ENCODE peak calls at places on chromosomes 4 and X, in six cellular contexts. D is H1, O is K562, I is HepG2, V is SK-N-SH, M is GM12878. F is an unnamed sample.

GRCh38 chr4:74197123-74197522 is 39.2 kb downstream of the MTHFD2L start:
- DNase-seq in O (no peak), V (no peak), I (no peak), M (peak), D (no peak), F (no peak)

GRCh38 chrX:12819231-12819630 is 28.0 kb downstream of the PRPS2 start:
- DNase-seq in M (no peak), I (no peak), D (no peak), O (no peak), V (no peak), F (no peak)

GRCh38 chr4:14375816-14376215 is 626.5 kb upstream of the CPEB2 start:
- DNase-seq in M (no peak), D (no peak), O (no peak), I (no peak), V (no peak), F (no peak)

GRCh38 chr4:171588146-171588545 is 225.1 kb upstream of the GALNTL6 start:
- DNase-seq in V (no peak), D (no peak), M (no peak), I (no peak), O (no peak), F (no peak)

GRCh38 chr4:169219440-169219839 is 51.3 kb downstream of the SH3RF1 start:
- DNase-seq in O (no peak), V (no peak), D (no peak), M (no peak), I (no peak), F (no peak)

GRCh38 chr4:70705856-70706461 is 15.8 kb upstream of the RUFY3 start:
- DNase-seq in I (no peak), M (no peak), D (no peak), O (no peak), V (no peak), F (no peak)

GRCh38 chr4:117545042-117545441 is 459.7 kb upstream of the TRAM1L1 start:
- DNase-seq in I (no peak), M (no peak), D (no peak), V (no peak), O (no peak), F (no peak)

GRCh38 chrX:24395775-24396174 is 35.3 kb downstream of the SUPT20HL1 start:
- DNase-seq in I (peak), V (peak), M (peak), O (peak), D (no peak), F (peak)

GRCh38 chrX:64229145-64229544 is 1.3 kb downstream of the ASB12 start:
- DNase-seq in O (no peak), I (no peak), D (no peak), M (no peak), V (no peak), F (no peak)

GRCh38 chr4:52946811-52947210 is 84.7 kb downstream of the RASL11B start:
- DNase-seq in V (no peak), M (no peak), D (no peak), O (no peak), I (no peak), F (no peak)

GRCh38 chrX:42366181-42366580 is 411.8 kb downstream of the PPP1R2C start:
- DNase-seq in V (no peak), O (no peak), I (no peak), D (no peak), M (no peak), F (no peak)

GRCh38 chr4:149752729-149753128 is 62.9 kb downstream of the IQCM start:
- DNase-seq in O (no peak), D (no peak), I (no peak), V (no peak), M (no peak), F (no peak)

GRCh38 chrX:115957862-115958490 is 212.6 kb upstream of the AGTR2 start:
- DNase-seq in D (no peak), M (no peak), O (no peak), V (peak), I (peak), F (no peak)

GRCh38 chr4:15778191-15778741 is at the start of gene CD38:
- DNase-seq in D (peak), M (peak), V (peak), I (no peak), O (no peak), F (peak)

GRCh38 chr4:141329174-141329569 is 108.5 kb downstream of the ZNF330 start:
- DNase-seq in O (no peak), M (no peak), I (no peak), D (no peak), V (no peak), F (peak)

GRCh38 chrX:124388562-124388961 is 42.2 kb downstream of the SH2D1A start:
- DNase-seq in D (peak), V (peak), O (peak), M (no peak), I (peak), F (no peak)

GRCh38 chrX:84046403-84046984 is 141.5 kb downstream of the RPS6KA6 start:
- DNase-seq in M (no peak), O (peak), I (peak), D (peak), V (peak), F (peak)

GRCh38 chrX:107726809-107727534 is 48.6 kb downstream of the TSC22D3 start:
- DNase-seq in M (no peak), O (no peak), I (peak), V (no peak), D (no peak), F (no peak)

GRCh38 chrX:10744011-10744410 is 123.6 kb upstream of the MID1 start:
- DNase-seq in M (no peak), O (no peak), I (no peak), D (no peak), V (peak), F (no peak)

GRCh38 chr4:152256996-152257395 is 278.9 kb downstream of the FBXW7 start:
- DNase-seq in D (no peak), I (no peak), M (no peak), O (no peak), V (no peak), F (no peak)

GRCh38 chrX:75115707-75116413 is 40.2 kb downstream of the ABCB7 start:
- DNase-seq in V (no peak), O (no peak), M (no peak), I (no peak), D (no peak), F (no peak)

GRCh38 chr4:26557164-26557563 is 26.7 kb upstream of the TBC1D19 start:
- DNase-seq in I (no peak), O (no peak), D (no peak), V (peak), M (no peak), F (no peak)

GRCh38 chrX:50436797-50437196 is 33.8 kb downstream of the DGKK start:
- DNase-seq in V (no peak), I (no peak), D (no peak), M (no peak), O (no peak), F (no peak)

GRCh38 chr4:6557856-6558255 is 17.1 kb upstream of the MAN2B2 start:
- DNase-seq in D (no peak), M (no peak), O (no peak), V (no peak), I (no peak), F (no peak)

GRCh38 chrX:41085883-41086626 is 810 bp downstream of the USP9X start:
- DNase-seq in V (peak), O (peak), M (no peak), I (peak), D (peak), F (no peak)

GRCh38 chr4:41883988-41884737 is 51.1 kb upstream of the TMEM33 start:
- DNase-seq in O (no peak), D (no peak), V (peak), M (no peak), I (peak), F (no peak)

GRCh38 chr4:8647094-8647570 is 54.6 kb downstream of the CPZ start:
- DNase-seq in O (no peak), M (no peak), I (no peak), D (no peak), V (no peak), F (no peak)

GRCh38 chrX:143894938-143895337 is 11.1 kb downstream of the UBE2NL start:
- DNase-seq in D (no peak), I (no peak), V (no peak), M (no peak), O (no peak), F (no peak)

GRCh38 chr4:146398896-146399443 is 122.8 kb downstream of the SLC10A7 start:
- DNase-seq in O (no peak), M (no peak), I (no peak), D (no peak), V (peak), F (no peak)

GRCh38 chr4:47195706-47196105 is 164.3 kb downstream of the GABRB1 start:
- DNase-seq in M (no peak), O (no peak), V (no peak), D (no peak), I (no peak), F (no peak)

GRCh38 chr4:54930226-54930625 is 195.2 kb downstream of the KDR start:
- DNase-seq in I (no peak), M (no peak), V (no peak), O (no peak), D (no peak), F (no peak)
- TF ChIP-seq GABPA in I (no peak), M (no peak), V (no peak), O (no peak), D (no peak), F (no peak)

DNA sequence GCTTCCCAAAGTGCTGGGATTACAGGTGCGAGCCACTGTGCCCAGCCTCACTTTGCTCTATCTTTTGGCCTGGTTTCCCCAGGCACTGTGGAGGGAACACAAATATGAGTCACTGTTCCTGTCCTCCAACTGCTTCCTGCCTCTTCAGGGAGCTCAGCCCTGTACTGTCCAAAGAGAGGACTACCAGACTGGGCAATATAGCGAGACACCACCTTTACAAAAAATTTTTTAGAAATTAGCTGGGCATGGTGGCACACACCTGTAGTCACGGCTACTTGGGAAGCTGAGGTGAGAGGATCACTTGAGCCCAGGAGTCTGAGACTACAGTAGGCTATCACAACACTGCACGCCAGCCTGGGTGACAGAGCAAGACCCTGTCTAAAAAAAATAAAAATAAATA is 16.9 kb upstream of the WAS start:
- DNase-seq in M (no peak), D (no peak), O (no peak), V (no peak), I (no peak), F (no peak)
- TF ChIP-seq GABPA in M (no peak), D (no peak), O (no peak), V (no peak), I (no peak), F (no peak)

DNA sequence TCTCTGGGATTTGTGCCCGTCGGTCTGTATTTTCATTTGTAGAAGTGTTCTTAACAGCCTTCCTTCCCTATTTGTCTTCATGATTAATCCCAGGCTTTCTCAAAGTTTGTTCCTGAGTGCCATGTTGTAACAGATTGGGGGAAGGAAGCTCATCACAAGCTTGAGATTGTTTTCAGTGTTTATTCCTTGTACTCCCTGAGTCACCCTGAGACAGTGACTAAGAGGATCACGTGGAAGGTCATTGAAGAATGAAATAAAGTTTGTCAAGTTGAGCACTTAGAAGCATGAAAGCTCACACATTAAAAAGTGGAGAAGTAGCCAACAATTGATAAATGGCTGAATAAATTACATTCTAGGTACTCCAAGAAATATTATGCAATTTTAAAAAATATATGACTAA is 153.5 kb upstream of the FAM241A start:
- DNase-seq in D (no peak), M (peak), I (no peak), V (no peak), O (no peak), F (no peak)
- TF ChIP-seq GABPA in D (no peak), M (no peak), I (no peak), V (no peak), O (no peak), F (no peak)

DNA sequence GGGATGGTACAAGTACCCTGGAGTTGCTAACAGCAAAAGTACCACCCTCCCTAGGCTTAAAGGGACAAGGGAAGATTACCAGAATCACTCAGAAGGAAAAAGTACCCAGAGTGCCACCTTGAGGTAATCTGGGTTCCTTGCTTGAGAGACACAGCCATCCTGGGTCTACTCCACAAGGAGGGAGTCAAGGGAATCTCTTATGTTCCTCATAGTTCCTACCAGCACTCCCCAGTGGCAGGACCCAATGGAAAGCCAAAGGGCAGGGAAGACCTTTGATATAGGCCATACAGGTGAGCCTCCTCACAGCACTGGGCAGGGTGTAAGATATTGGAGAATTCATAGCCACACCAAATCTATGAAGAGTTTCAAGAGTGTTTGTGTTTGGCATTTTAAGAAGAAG is 5.7 kb downstream of the IL2 start:
- DNase-seq in D (peak), O (no peak), V (no peak), M (no peak), I (peak), F (peak)
- TF ChIP-seq GABPA in D (no peak), O (no peak), V (no peak), M (no peak), I (no peak), F (no peak)

GRCh38 chr4:165199286-165199685 is 8.1 kb upstream of the KLHL2 start:
- DNase-seq in V (no peak), O (no peak), D (no peak), I (no peak), M (no peak), F (no peak)
- TF ChIP-seq GABPA in V (no peak), O (no peak), D (no peak), I (no peak), M (no peak), F (no peak)

DNA sequence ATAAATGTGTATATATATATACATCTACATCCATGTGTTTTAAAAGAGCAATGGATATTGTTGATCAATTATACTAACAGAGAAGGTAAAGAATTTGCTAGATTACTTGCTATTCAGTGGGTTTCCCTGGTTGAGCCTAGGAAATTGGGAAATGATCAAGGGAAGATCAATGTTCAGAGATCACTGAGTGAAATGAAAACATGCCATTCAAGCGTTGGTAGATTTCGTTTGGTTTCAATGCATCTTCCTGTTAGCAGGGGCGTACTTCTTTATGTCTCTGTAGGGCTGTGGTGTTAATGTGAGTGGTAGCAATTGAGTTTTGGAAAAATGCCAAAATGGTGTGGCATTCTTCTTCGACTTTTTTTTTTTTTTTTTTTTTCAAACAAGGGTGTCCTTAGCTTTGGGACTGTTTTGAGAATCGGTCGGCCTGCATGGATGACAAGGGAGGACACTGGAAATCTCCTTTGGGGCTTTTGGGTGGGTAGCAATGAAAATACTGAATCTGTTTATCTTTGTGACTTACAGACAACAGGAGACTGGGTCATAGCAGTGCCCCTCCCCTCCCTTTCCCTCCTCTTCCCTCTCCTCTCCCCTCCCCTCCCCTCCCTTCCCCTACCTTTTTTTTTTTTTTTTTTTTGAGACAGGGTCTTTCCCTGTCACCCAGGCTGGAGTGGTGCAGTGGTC is 50.3 kb downstream of the SPRY1 start:
- DNase-seq in M (no peak), V (no peak), I (peak), O (no peak), D (no peak), F (no peak)
- TF ChIP-seq GABPA in M (no peak), V (no peak), I (no peak), O (no peak), D (no peak), F (no peak)

GRCh38 chr4:180153587-180153986 is 2089.6 kb upstream of the TENM3 start:
- DNase-seq in D (no peak), V (no peak), O (no peak), M (no peak), I (no peak), F (no peak)
- TF ChIP-seq GABPA in D (no peak), V (no peak), O (no peak), M (no peak), I (no peak), F (no peak)

F was measured in HL-60.